ENCODE peak calls at places on chromosomes 2 and 18, in four cellular contexts. E is stomach, M is spleen, B is transverse colon. S is an unnamed sample.

GRCh38 chr2:98029718-98030222 is 34.0 kb upstream of the TMEM131 start:
- DNase-seq in E (no peak), M (no peak), B (no peak), S (no peak)

GRCh38 chr2:240432820-240433801 is 2.4 kb upstream of the GPC1 start:
- DNase-seq in E (peak; percentile 22), M (peak; percentile 73), B (peak; percentile 8), S (peak; percentile 18)

GRCh38 chr2:108935231-108935863 is 53.7 kb downstream of the EDAR start:
- DNase-seq in E (no peak), M (no peak), B (no peak), S (no peak)

GRCh38 chr18:26617151-26617554 is 68.8 kb upstream of the KCTD1 start:
- DNase-seq in E (no peak), M (no peak), B (no peak), S (no peak)

GRCh38 chr18:3998698-3999333 is 456.3 kb downstream of the DLGAP1 start:
- DNase-seq in E (no peak), M (no peak), B (peak; percentile 13), S (no peak)

GRCh38 chr2:239035997-239036731 is 188.3 kb downstream of the TWIST2 start:
- DNase-seq in E (no peak), M (no peak), B (no peak), S (no peak)

GRCh38 chr2:183219853-183220252 is 95.6 kb downstream of the NUP35 start:
- DNase-seq in E (no peak), M (no peak), B (no peak), S (no peak)

GRCh38 chr2:196453613-196454047 is 185.9 kb upstream of the CCDC150 start:
- DNase-seq in E (no peak), M (no peak), B (peak; percentile 31), S (peak; percentile 22)

GRCh38 chr2:240236217-240237111 is 96.0 kb upstream of the OTOS start:
- DNase-seq in E (no peak), M (peak; percentile 75), B (no peak), S (no peak)

GRCh38 chr2:232926448-232927040 is 56.5 kb downstream of the SNORC start:
- DNase-seq in E (no peak), M (no peak), B (no peak), S (no peak)

GRCh38 chr2:200168641-200169265 is 137.7 kb upstream of the SPATS2L start:
- DNase-seq in E (no peak), M (no peak), B (no peak), S (no peak)

GRCh38 chr2:217185265-217185995 is 325.6 kb upstream of the TNP1 start:
- DNase-seq in E (no peak), M (no peak), B (no peak), S (no peak)

GRCh38 chr18:80147418-80148315 is 38.6 kb downstream of the ADNP2 start:
- DNase-seq in E (peak; percentile 83), M (peak; percentile 91), B (peak; percentile 88), S (peak; percentile 85)

GRCh38 chr2:213150315-213150951 is 979 bp downstream of the IKZF2 start:
- DNase-seq in E (no peak), M (no peak), B (peak; percentile 13), S (no peak)

GRCh38 chr18:46152808-46153617 is 48.8 kb downstream of the HAUS1 start:
- DNase-seq in E (no peak), M (no peak), B (no peak), S (peak; percentile 69)

GRCh38 chr2:53635681-53636080 is 131.9 kb upstream of the CHAC2 start:
- DNase-seq in E (no peak), M (no peak), B (no peak), S (no peak)

GRCh38 chr18:28922936-28923335 is 746.0 kb upstream of the CDH2 start:
- DNase-seq in E (no peak), M (no peak), B (no peak), S (no peak)

GRCh38 chr2:9004338-9005204 is 1.1 kb upstream of the MBOAT2 start:
- DNase-seq in E (no peak), M (no peak), B (no peak), S (no peak)

GRCh38 chr2:29640360-29640759 is 281.0 kb downstream of the ALK start:
- DNase-seq in E (no peak), M (no peak), B (no peak), S (no peak)

GRCh38 chr2:19111297-19111696 is 247.1 kb downstream of the OSR1 start:
- DNase-seq in E (no peak), M (no peak), B (no peak), S (no peak)

GRCh38 chr2:67879586-67880290 is 183.1 kb downstream of the C1D start:
- DNase-seq in E (no peak), M (no peak), B (no peak), S (no peak)

GRCh38 chr18:33844232-33844631 is 266.2 kb downstream of the ASXL3 start:
- DNase-seq in E (no peak), M (no peak), B (no peak), S (no peak)

GRCh38 chr2:71348302-71348701 is 16.7 kb downstream of the ZNF638 start:
- DNase-seq in E (no peak), M (no peak), B (no peak), S (no peak)

GRCh38 chr2:106990307-106990706 is 104.3 kb upstream of the ST6GAL2 start:
- DNase-seq in E (no peak), M (no peak), B (no peak), S (no peak)

GRCh38 chr2:213787869-213788268 is 503.6 kb downstream of the SPAG16 start:
- DNase-seq in E (no peak), M (no peak), B (no peak), S (no peak)

GRCh38 chr2:10552220-10552870 is 104.2 kb upstream of the ODC1 start:
- DNase-seq in E (no peak), M (peak; percentile 41), B (no peak), S (no peak)

GRCh38 chr18:46555213-46555612 is 101.8 kb downstream of the LOXHD1 start:
- DNase-seq in E (no peak), M (no peak), B (no peak), S (no peak)

GRCh38 chr2:173241643-173242042 is 113.0 kb upstream of the CDCA7 start:
- DNase-seq in E (no peak), M (no peak), B (no peak), S (no peak)

GRCh38 chr18:75247601-75248421 is 37.2 kb downstream of the TSHZ1 start:
- DNase-seq in E (no peak), M (no peak), B (no peak), S (no peak)

GRCh38 chr2:133841905-133842304 is 273.6 kb upstream of the NCKAP5 start:
- DNase-seq in E (no peak), M (no peak), B (no peak), S (no peak)

GRCh38 chr2:130951018-130951417 is 114.3 kb downstream of the ARHGEF4 start:
- DNase-seq in E (no peak), M (no peak), B (no peak), S (no peak)

DNA sequence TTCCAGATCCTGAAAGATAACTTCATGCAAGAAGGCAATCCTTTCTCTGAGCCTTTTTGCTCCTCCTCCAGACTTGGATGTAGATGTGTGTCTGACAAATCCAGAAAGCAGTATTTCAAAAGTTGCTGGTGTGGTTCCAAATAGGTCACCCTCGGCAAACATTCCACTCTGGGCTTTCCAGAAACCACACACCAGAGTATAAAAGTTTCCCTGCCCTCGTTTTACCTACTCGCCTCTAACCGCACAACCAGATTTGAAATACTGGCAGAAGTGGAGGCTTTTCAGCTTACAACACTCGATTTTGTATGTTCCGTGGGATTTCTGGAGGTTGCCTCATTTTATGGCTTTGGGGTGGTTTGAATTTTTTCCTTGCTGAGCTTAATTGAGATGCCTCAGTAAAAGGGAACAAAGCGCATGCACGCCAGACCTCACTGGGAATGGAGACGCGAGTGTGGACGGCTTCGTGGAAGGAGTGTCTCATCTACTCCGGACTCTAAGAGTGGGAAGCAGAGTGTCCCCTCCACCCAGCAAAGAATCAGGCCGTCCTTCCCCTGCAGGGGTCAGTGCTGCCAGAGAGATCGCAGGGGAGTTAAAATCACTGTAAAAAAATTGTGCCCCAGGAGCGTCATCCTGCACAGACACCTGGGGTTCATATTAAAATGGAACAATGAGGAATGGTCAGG is 44.0 kb upstream of the RPL31 start:
- DNase-seq in E (peak; percentile 70), M (peak; percentile 24), B (no peak), S (peak; percentile 53)
- TF ChIP-seq POLR2AphosphoS5 in E (no peak), M (no peak), B (no peak), S (no peak)

GRCh38 chr2:160581035-160581434 is 87.4 kb upstream of the RBMS1 start:
- DNase-seq in E (no peak), M (no peak), B (no peak), S (no peak)
- H3K4me1 ChIP-seq in E (peaks cover 16% of the 10 kb centered on the region), M (peaks cover 3% of the 10 kb centered on the region), B (no peaks in the 10 kb centered on the region), S (peaks cover 14% of the 10 kb centered on the region)

DNA sequence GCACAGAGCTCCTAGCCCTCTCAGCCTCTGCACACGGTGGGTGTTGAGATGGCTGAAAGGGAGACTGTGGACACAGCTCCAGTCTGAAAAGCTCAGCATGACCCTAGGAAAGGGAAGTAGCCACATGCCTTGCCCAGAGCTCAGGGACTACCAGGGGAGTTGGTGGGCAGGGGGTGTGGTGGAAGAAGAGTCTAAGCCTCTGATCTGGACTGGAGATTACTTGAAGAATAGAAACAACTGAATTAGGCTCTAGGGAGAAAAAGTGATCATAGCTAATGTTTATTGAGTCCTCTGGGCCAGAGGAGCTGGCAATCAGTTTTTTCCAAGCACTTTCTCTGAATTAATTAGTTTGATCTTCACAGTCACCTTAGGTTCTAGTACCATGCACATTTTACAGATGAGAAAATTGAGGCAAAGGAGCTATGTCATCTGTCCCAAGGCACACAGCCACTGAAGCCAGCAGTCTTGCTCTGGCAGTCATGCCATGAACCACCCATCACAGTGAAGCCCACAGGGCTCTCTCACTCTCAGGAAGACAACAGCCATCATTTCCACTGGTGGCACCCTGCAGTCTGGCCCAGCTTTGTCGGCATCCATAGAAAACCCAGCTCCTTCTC is 10.3 kb downstream of the SDC1 start:
- DNase-seq in E (no peak), M (peak; percentile 25), B (no peak), S (no peak)
- TF ChIP-seq POLR2AphosphoS5 in E (no peak), M (no peak), B (no peak), S (no peak)

DNA sequence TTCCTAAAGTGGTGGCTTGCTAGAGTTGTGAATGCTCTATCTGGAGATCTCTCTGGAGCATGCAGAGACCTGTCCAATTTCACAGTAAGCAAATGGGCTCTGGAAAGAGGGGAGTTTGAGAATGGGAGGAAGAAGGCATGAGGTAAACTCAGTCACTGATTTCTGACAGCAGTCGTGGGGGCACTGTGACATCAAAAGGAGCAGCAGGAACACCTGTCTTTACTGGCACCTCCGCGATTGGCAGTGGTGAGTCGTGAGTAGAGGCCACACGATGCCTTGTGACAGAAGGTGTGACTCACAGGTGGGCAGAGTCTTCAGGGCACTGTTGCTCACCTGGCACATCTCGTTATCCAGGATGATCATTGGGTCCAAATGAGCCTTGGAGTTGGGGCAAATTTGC is 38.8 kb upstream of the CAVIN2 start:
- DNase-seq in E (no peak), M (no peak), B (no peak), S (no peak)
- H3K4me1 ChIP-seq in E (no peaks in the 10 kb centered on the region), M (no peaks in the 10 kb centered on the region), B (no peaks in the 10 kb centered on the region), S (no peaks in the 10 kb centered on the region)

GRCh38 chr2:118576109-118576855 is 271.2 kb downstream of the EN1 start:
- DNase-seq in E (no peak), M (no peak), B (no peak), S (no peak)
- TF ChIP-seq POLR2AphosphoS5 in E (no peak), M (no peak), B (no peak), S (no peak)

S was measured in upper lobe of left lung.